ENCODE peak calls at places on chromosomes 4 and X, in ten cellular contexts. F, X, G, H, M, Q, E, J, W and B are unnamed samples.

GRCh38 chrX:115602308-115602707 is 41.3 kb downstream of the PLS3 start:
- DNase-seq in F (no peak), X (no peak), G (no peak), H (no peak), M (no peak), Q (no peak), E (no peak), J (no peak), W (no peak), B (no peak)

GRCh38 chr4:1239141-1239948 is 9.6 kb downstream of the CTBP1 start:
- DNase-seq in F (no peak), X (no peak), G (no peak), H (no peak), M (peak), Q (no peak), E (no peak), J (no peak), W (no peak), B (no peak)

GRCh38 chr4:20890752-20891151 is 190.5 kb downstream of the PACRGL start:
- DNase-seq in F (peak), X (no peak), G (no peak), H (no peak), M (no peak), Q (no peak), E (no peak), J (no peak), W (no peak), B (no peak)

GRCh38 chrX:40564447-40564846 is 16.3 kb upstream of the ATP6AP2 start:
- DNase-seq in F (no peak), X (no peak), G (no peak), H (no peak), M (no peak), Q (no peak), E (no peak), J (peak), W (no peak), B (no peak)

GRCh38 chr4:156607198-156607498 is 364.5 kb downstream of the PDGFC start:
- DNase-seq in F (no peak), X (no peak), G (no peak), H (no peak), M (no peak), Q (no peak), E (no peak), J (no peak), W (no peak), B (no peak)

GRCh38 chrX:53018627-53019026 is 30.0 kb upstream of the GPR173 start:
- DNase-seq in F (peak), X (no peak), G (no peak), H (no peak), M (no peak), Q (peak), E (no peak), J (no peak), W (no peak), B (peak)

GRCh38 chr4:150078996-150079581 is 844 bp downstream of the DCLK2 start:
- DNase-seq in F (peak), X (no peak), G (peak), H (peak), M (peak), Q (peak), E (peak), J (peak), W (peak), B (peak)

GRCh38 chr4:31379364-31379763 is 659.2 kb downstream of the PCDH7 start:
- DNase-seq in F (no peak), X (no peak), G (no peak), H (no peak), M (no peak), Q (no peak), E (no peak), J (no peak), W (no peak), B (no peak)

GRCh38 chr4:103915224-103915869 is 195.6 kb upstream of the TACR3 start:
- DNase-seq in F (peak), X (no peak), G (no peak), H (no peak), M (peak), Q (no peak), E (no peak), J (peak), W (no peak), B (peak)

GRCh38 chr4:38939150-38939549 is 71.5 kb downstream of the FAM114A1 start:
- DNase-seq in F (no peak), X (no peak), G (no peak), H (no peak), M (peak), Q (no peak), E (no peak), J (no peak), W (no peak), B (no peak)